ENCODE peak calls at places on chromosomes 3 and 15, in five cellular contexts. One of them, this sample, is unnamed.

GRCh38 chr3:8932507-8932906 is 30.8 kb downstream of the RAD18 start:
- DNase-seq in GM23338: no peak
- DNase-seq in HCT116: no peak
- DNase-seq in mammary epithelial cell: no peak
- DNase-seq in SK-N-SH: no peak
- DNase-seq in this sample: no peak

GRCh38 chr3:72836923-72837322 is 11.3 kb downstream of the SHQ1 start:
- DNase-seq in HCT116: no peak
- DNase-seq in mammary epithelial cell: no peak
- DNase-seq in GM23338: no peak
- DNase-seq in SK-N-SH: no peak
- DNase-seq in this sample: no peak

GRCh38 chr3:32423956-32424558 is 32.4 kb downstream of the CMTM7 start:
- DNase-seq in SK-N-SH: no peak
- DNase-seq in HCT116: no peak
- DNase-seq in mammary epithelial cell: no peak
- DNase-seq in GM23338: no peak
- DNase-seq in this sample: peak; percentile 34

GRCh38 chr3:170047133-170047404 is 9.3 kb downstream of the GPR160 start:
- DNase-seq in mammary epithelial cell: no peak
- DNase-seq in SK-N-SH: no peak
- DNase-seq in HCT116: no peak
- DNase-seq in GM23338: no peak
- DNase-seq in this sample: no peak

GRCh38 chr3:121979734-121980449 is 42.2 kb downstream of the ILDR1 start:
- DNase-seq in SK-N-SH: no peak
- DNase-seq in mammary epithelial cell: peak; percentile 69
- DNase-seq in HCT116: no peak
- DNase-seq in GM23338: no peak
- DNase-seq in this sample: no peak

GRCh38 chr15:80404057-80404718 is at the start of gene ARNT2:
- DNase-seq in SK-N-SH: peak; percentile 91
- DNase-seq in HCT116: no peak
- DNase-seq in mammary epithelial cell: no peak
- DNase-seq in GM23338: peak; percentile 74
- DNase-seq in this sample: no peak

GRCh38 chr15:90035095-90035834 is 34.1 kb downstream of the ZNF710 start:
- DNase-seq in HCT116: no peak
- DNase-seq in SK-N-SH: no peak
- DNase-seq in GM23338: no peak
- DNase-seq in mammary epithelial cell: no peak
- DNase-seq in this sample: no peak

GRCh38 chr3:55654123-55654787 is 167.1 kb upstream of the WNT5A start:
- DNase-seq in HCT116: no peak
- DNase-seq in mammary epithelial cell: no peak
- DNase-seq in SK-N-SH: no peak
- DNase-seq in GM23338: no peak
- DNase-seq in this sample: no peak

GRCh38 chr15:60400957-60401356 is 3.2 kb upstream of the ANXA2 start:
- DNase-seq in HCT116: no peak
- DNase-seq in SK-N-SH: no peak
- DNase-seq in mammary epithelial cell: no peak
- DNase-seq in GM23338: peak; percentile 59
- DNase-seq in this sample: no peak

GRCh38 chr15:39099524-39099923 is 481.4 kb upstream of the THBS1 start:
- DNase-seq in HCT116: no peak
- DNase-seq in mammary epithelial cell: no peak
- DNase-seq in SK-N-SH: no peak
- DNase-seq in GM23338: no peak
- DNase-seq in this sample: no peak

GRCh38 chr3:69288161-69288895 is 97.6 kb downstream of the FRMD4B start:
- DNase-seq in SK-N-SH: no peak
- DNase-seq in HCT116: no peak
- DNase-seq in GM23338: peak; percentile 93
- DNase-seq in mammary epithelial cell: peak; percentile 58
- DNase-seq in this sample: no peak

GRCh38 chr3:145815707-145816413 is 345.1 kb downstream of the PLOD2 start:
- DNase-seq in GM23338: peak; percentile 80
- DNase-seq in HCT116: no peak
- DNase-seq in SK-N-SH: no peak
- DNase-seq in mammary epithelial cell: no peak
- DNase-seq in this sample: no peak

GRCh38 chr15:34815836-34816235 is 20.5 kb upstream of the ACTC1 start:
- DNase-seq in GM23338: no peak
- DNase-seq in HCT116: no peak
- DNase-seq in SK-N-SH: no peak
- DNase-seq in mammary epithelial cell: no peak
- DNase-seq in this sample: no peak

GRCh38 chr3:27720899-27721716 is 1.0 kb downstream of the EOMES start:
- DNase-seq in mammary epithelial cell: peak; percentile 68
- DNase-seq in GM23338: peak; percentile 70
- DNase-seq in SK-N-SH: peak; percentile 39
- DNase-seq in HCT116: peak; percentile 34
- DNase-seq in this sample: no peak

GRCh38 chr15:90059208-90059985 is 42.9 kb downstream of the IDH2 start:
- DNase-seq in HCT116: no peak
- DNase-seq in mammary epithelial cell: no peak
- DNase-seq in SK-N-SH: no peak
- DNase-seq in GM23338: peak; percentile 66
- DNase-seq in this sample: peak; percentile 28

GRCh38 chr15:85388506-85388905 is 8.1 kb downstream of the AKAP13 start:
- DNase-seq in SK-N-SH: no peak
- DNase-seq in GM23338: no peak
- DNase-seq in mammary epithelial cell: no peak
- DNase-seq in HCT116: no peak
- DNase-seq in this sample: no peak

GRCh38 chr15:95715919-95716318 is 614.6 kb upstream of the NR2F2 start:
- DNase-seq in HCT116: no peak
- DNase-seq in mammary epithelial cell: no peak
- DNase-seq in SK-N-SH: no peak
- DNase-seq in GM23338: peak; percentile 8
- DNase-seq in this sample: no peak

GRCh38 chr15:74829500-74829899 is 3.1 kb downstream of the CPLX3 start:
- DNase-seq in SK-N-SH: no peak
- DNase-seq in mammary epithelial cell: peak; percentile 33
- DNase-seq in HCT116: no peak
- DNase-seq in GM23338: no peak
- DNase-seq in this sample: no peak

GRCh38 chr3:9361691-9362388 is 1.0 kb upstream of the THUMPD3 start:
- DNase-seq in GM23338: no peak
- DNase-seq in SK-N-SH: no peak
- DNase-seq in mammary epithelial cell: no peak
- DNase-seq in HCT116: no peak
- DNase-seq in this sample: no peak

GRCh38 chr3:149465351-149465883 is 9.1 kb upstream of the TM4SF4 start:
- DNase-seq in mammary epithelial cell: no peak
- DNase-seq in SK-N-SH: no peak
- DNase-seq in HCT116: no peak
- DNase-seq in GM23338: no peak
- DNase-seq in this sample: no peak

GRCh38 chr3:56025316-56025715 is 443.0 kb downstream of the ERC2 start:
- DNase-seq in GM23338: no peak
- DNase-seq in SK-N-SH: no peak
- DNase-seq in HCT116: no peak
- DNase-seq in mammary epithelial cell: no peak
- DNase-seq in this sample: no peak

GRCh38 chr15:40069178-40070165 is 30.5 kb upstream of the SRP14 start:
- DNase-seq in mammary epithelial cell: peak; percentile 39
- DNase-seq in HCT116: peak; percentile 73
- DNase-seq in GM23338: peak; percentile 60
- DNase-seq in SK-N-SH: peak; percentile 98
- DNase-seq in this sample: peak; percentile 35

GRCh38 chr3:58008140-58009025 is at the start of gene FLNB:
- DNase-seq in GM23338: peak; percentile 86
- DNase-seq in mammary epithelial cell: peak; percentile 66
- DNase-seq in HCT116: peak; percentile 48
- DNase-seq in SK-N-SH: peak; percentile 99
- DNase-seq in this sample: peak; percentile 83

GRCh38 chr15:95254263-95254662 is 1022.9 kb downstream of the MCTP2 start:
- DNase-seq in SK-N-SH: no peak
- DNase-seq in mammary epithelial cell: no peak
- DNase-seq in GM23338: no peak
- DNase-seq in HCT116: no peak
- DNase-seq in this sample: no peak

GRCh38 chr3:20052851-20053250 is 12.6 kb downstream of the KAT2B start:
- DNase-seq in GM23338: no peak
- DNase-seq in SK-N-SH: no peak
- DNase-seq in mammary epithelial cell: no peak
- DNase-seq in HCT116: no peak
- DNase-seq in this sample: no peak

GRCh38 chr3:148990211-148990610 is 1.1 kb upstream of the GYG1 start:
- DNase-seq in mammary epithelial cell: no peak
- DNase-seq in SK-N-SH: no peak
- DNase-seq in HCT116: no peak
- DNase-seq in GM23338: no peak
- DNase-seq in this sample: no peak

DNA sequence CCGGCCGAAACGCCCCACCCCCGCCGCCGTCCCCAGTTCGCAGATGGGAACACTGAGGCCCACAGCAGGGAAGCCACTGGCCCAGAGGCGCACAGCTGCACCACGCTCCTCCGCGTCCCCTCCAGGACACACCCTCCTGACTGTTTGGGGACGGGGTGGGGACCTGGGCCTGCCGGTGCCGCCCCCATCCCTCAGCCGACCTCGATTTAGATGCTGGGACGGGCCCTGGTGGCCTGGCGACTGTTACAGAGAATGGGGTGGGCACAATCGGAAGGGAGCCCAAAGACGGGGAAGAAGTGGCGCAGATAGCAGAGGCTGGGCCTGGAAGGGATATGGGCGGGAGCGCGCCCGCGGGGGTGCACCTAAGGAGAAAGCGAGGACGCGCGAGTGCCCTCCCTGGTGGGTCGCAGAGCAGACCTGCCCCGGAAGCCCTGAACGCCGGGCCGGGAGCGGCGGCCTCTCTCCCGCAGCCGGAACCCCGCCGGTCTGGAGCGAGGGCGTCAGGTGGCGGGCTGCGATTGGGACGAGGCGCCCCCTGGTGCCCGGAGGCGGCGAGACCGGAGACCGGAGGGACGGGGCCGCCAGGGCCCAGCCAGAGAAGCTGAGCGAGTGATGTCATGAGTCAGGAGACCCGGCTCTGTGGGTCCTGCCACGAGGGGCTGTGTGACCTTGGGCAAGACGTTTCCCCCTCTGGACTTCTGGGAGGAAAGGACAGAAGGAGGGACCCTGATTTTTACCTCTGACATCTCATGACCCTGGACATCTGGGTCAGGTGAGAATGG is 78.4 kb downstream of the IQSEC1 start:
- DNase-seq in GM23338: peak; percentile 89
- DNase-seq in SK-N-SH: peak; percentile 97
- DNase-seq in mammary epithelial cell: peak; percentile 68
- DNase-seq in HCT116: peak; percentile 48
- DNase-seq in this sample: peak; percentile 92
- H3K79me2 ChIP-seq in GM23338: no peaks in the 10 kb centered on the region
- H3K79me2 ChIP-seq in SK-N-SH: no peaks in the 10 kb centered on the region
- H3K79me2 ChIP-seq in mammary epithelial cell: no peaks in the 10 kb centered on the region
- H3K79me2 ChIP-seq in HCT116: no peaks in the 10 kb centered on the region
- H3K79me2 ChIP-seq in this sample: no peaks in the 10 kb centered on the region

DNA sequence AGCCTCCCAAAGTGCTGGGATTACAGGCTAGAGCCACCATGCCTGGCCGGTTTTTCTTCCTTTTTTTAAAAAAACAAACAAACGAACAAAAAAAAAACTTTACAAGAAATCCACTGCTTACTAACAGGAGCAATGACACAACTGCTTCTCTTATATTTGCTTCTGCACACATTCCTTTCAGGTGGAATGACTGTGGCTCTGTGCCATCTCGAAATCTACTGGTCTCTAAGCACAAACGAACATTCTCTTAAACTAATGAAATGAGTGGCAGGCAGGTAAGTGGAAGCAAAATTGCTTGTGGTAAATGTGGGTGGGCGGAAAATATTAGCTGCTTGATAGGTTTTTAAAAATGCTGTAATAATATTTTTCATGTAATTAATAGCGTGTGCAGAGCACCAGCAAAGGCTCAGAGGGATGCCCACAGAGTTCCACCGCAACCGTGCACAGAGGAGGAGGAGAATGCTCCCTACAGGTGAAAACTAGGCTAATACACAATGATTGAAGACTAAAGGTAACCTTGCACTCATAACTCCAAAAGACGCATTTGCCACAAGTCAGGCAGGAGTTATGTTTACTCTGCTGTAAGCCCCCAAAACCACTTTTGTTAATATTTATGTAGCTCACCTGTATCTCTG is 77.4 kb downstream of the LSAMP start:
- DNase-seq in SK-N-SH: no peak
- DNase-seq in mammary epithelial cell: no peak
- DNase-seq in GM23338: no peak
- DNase-seq in HCT116: no peak
- DNase-seq in this sample: no peak
- H3K79me2 ChIP-seq in SK-N-SH: no peaks in the 10 kb centered on the region
- H3K79me2 ChIP-seq in mammary epithelial cell: no peaks in the 10 kb centered on the region
- H3K79me2 ChIP-seq in GM23338: no peaks in the 10 kb centered on the region
- H3K79me2 ChIP-seq in HCT116: no peaks in the 10 kb centered on the region
- H3K79me2 ChIP-seq in this sample: no peaks in the 10 kb centered on the region

GRCh38 chr3:50168791-50169190 is 13.7 kb downstream of the SEMA3F start:
- DNase-seq in mammary epithelial cell: no peak
- DNase-seq in GM23338: no peak
- DNase-seq in HCT116: no peak
- DNase-seq in SK-N-SH: no peak
- DNase-seq in this sample: no peak

GRCh38 chr3:50169232-50169631 is 14.1 kb downstream of the SEMA3F start:
- DNase-seq in HCT116: no peak
- DNase-seq in GM23338: no peak
- DNase-seq in mammary epithelial cell: no peak
- DNase-seq in SK-N-SH: no peak
- DNase-seq in this sample: no peak

GRCh38 chr3:50170689-50171088 is 15.6 kb downstream of the SEMA3F start:
- DNase-seq in SK-N-SH: no peak
- DNase-seq in GM23338: no peak
- DNase-seq in HCT116: no peak
- DNase-seq in mammary epithelial cell: peak; percentile 53
- DNase-seq in this sample: no peak

GRCh38 chr3:50168388-50168787 is 13.3 kb downstream of the SEMA3F start:
- DNase-seq in mammary epithelial cell: no peak
- DNase-seq in GM23338: no peak
- DNase-seq in HCT116: no peak
- DNase-seq in SK-N-SH: no peak
- DNase-seq in this sample: no peak

GRCh38 chr3:50169858-50170257 is 14.7 kb downstream of the SEMA3F start:
- DNase-seq in GM23338: no peak
- DNase-seq in SK-N-SH: no peak
- DNase-seq in mammary epithelial cell: no peak
- DNase-seq in HCT116: no peak
- DNase-seq in this sample: no peak
- H3K79me2 ChIP-seq in GM23338: peaks cover 21% of the 10 kb centered on the region
- H3K79me2 ChIP-seq in SK-N-SH: peaks cover 29% of the 10 kb centered on the region
- H3K79me2 ChIP-seq in mammary epithelial cell: peaks cover 91% of the 10 kb centered on the region
- H3K79me2 ChIP-seq in HCT116: no peaks in the 10 kb centered on the region
- H3K79me2 ChIP-seq in this sample: no peaks in the 10 kb centered on the region

DNA sequence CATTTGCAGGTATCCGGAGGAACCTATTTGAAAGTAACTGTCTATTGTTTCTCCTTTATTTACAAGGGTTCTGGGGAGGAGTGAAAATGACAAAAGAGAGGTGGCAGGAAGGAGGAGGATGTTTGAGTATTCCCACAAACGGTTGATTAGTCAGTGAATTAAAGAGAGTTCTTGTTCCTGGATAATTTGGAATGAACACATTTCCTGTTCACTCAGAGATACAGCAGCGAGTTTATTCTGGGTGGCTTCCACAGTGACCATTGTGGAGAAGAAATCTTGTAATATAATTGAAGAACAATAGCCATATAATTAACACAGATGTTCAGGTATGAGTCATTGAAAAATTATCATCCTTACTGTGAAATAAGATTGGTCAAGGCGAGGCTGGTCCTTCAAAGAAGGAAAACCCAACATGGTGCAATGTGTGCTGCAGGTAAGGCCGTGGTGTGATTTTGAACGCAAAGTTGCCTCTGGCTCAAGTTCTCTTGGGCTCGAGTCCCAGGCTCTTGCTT is 77.3 kb downstream of the NFKBIZ start:
- DNase-seq in SK-N-SH: no peak
- DNase-seq in mammary epithelial cell: peak; percentile 97
- DNase-seq in HCT116: no peak
- DNase-seq in GM23338: no peak
- DNase-seq in this sample: no peak
- H3K79me2 ChIP-seq in SK-N-SH: no peaks in the 10 kb centered on the region
- H3K79me2 ChIP-seq in mammary epithelial cell: no peaks in the 10 kb centered on the region
- H3K79me2 ChIP-seq in HCT116: no peaks in the 10 kb centered on the region
- H3K79me2 ChIP-seq in GM23338: no peaks in the 10 kb centered on the region
- H3K79me2 ChIP-seq in this sample: no peaks in the 10 kb centered on the region

This sample was measured in DND-41.